ENCODE peak calls at places on chromosomes 12 and 14, in five cellular contexts. One of them, this sample, is unnamed.

GRCh38 chr12:15613981-15614380 is 175.2 kb downstream of the EPS8 start:
- DNase-seq in cardiac muscle cell: no peak
- DNase-seq in nephron progenitor cell: no peak
- DNase-seq in choroid plexus epithelial cell: no peak
- DNase-seq in hepatocyte: no peak
- DNase-seq in this sample: no peak

GRCh38 chr12:85029456-85029855 is 6.6 kb downstream of the TSPAN19 start:
- DNase-seq in cardiac muscle cell: peak
- DNase-seq in choroid plexus epithelial cell: peak
- DNase-seq in nephron progenitor cell: no peak
- DNase-seq in hepatocyte: peak
- DNase-seq in this sample: no peak

GRCh38 chr12:126708492-126708896 is 1558.5 kb upstream of the TMEM132C start:
- DNase-seq in hepatocyte: no peak
- DNase-seq in cardiac muscle cell: no peak
- DNase-seq in choroid plexus epithelial cell: peak
- DNase-seq in nephron progenitor cell: no peak
- DNase-seq in this sample: no peak

GRCh38 chr12:79439179-79439825 is 251.5 kb downstream of the PAWR start:
- DNase-seq in cardiac muscle cell: no peak
- DNase-seq in hepatocyte: no peak
- DNase-seq in nephron progenitor cell: no peak
- DNase-seq in choroid plexus epithelial cell: peak
- DNase-seq in this sample: no peak

GRCh38 chr12:84875241-84875640 is 37.4 kb downstream of the SLC6A15 start:
- DNase-seq in cardiac muscle cell: no peak
- DNase-seq in choroid plexus epithelial cell: peak
- DNase-seq in nephron progenitor cell: no peak
- DNase-seq in hepatocyte: no peak
- DNase-seq in this sample: no peak

GRCh38 chr12:6551063-6551461 is 4.8 kb downstream of the IFFO1 start:
- DNase-seq in hepatocyte: no peak
- DNase-seq in choroid plexus epithelial cell: no peak
- DNase-seq in cardiac muscle cell: no peak
- DNase-seq in nephron progenitor cell: no peak
- DNase-seq in this sample: no peak

GRCh38 chr14:21251215-21251614 is 18.0 kb downstream of the HNRNPC start:
- DNase-seq in cardiac muscle cell: no peak
- DNase-seq in nephron progenitor cell: no peak
- DNase-seq in hepatocyte: no peak
- DNase-seq in choroid plexus epithelial cell: no peak
- DNase-seq in this sample: no peak

GRCh38 chr14:104821229-104821945 is 20.5 kb downstream of the ZBTB42 start:
- DNase-seq in hepatocyte: peak
- DNase-seq in cardiac muscle cell: no peak
- DNase-seq in choroid plexus epithelial cell: no peak
- DNase-seq in nephron progenitor cell: no peak
- DNase-seq in this sample: no peak

GRCh38 chr12:18643673-18644072 is 94.1 kb downstream of the PLCZ1 start:
- DNase-seq in hepatocyte: peak
- DNase-seq in choroid plexus epithelial cell: peak
- DNase-seq in nephron progenitor cell: no peak
- DNase-seq in cardiac muscle cell: no peak
- DNase-seq in this sample: no peak

GRCh38 chr12:79174656-79175055 is 310.1 kb downstream of the SYT1 start:
- DNase-seq in nephron progenitor cell: no peak
- DNase-seq in hepatocyte: peak
- DNase-seq in choroid plexus epithelial cell: peak
- DNase-seq in cardiac muscle cell: peak
- DNase-seq in this sample: no peak

GRCh38 chr14:101730626-101731186 is 30.8 kb upstream of the PPP2R5C start:
- DNase-seq in cardiac muscle cell: no peak
- DNase-seq in choroid plexus epithelial cell: no peak
- DNase-seq in hepatocyte: no peak
- DNase-seq in nephron progenitor cell: no peak
- DNase-seq in this sample: no peak

GRCh38 chr14:99820702-99821331 is 27.6 kb downstream of the EML1 start:
- DNase-seq in choroid plexus epithelial cell: no peak
- DNase-seq in hepatocyte: no peak
- DNase-seq in nephron progenitor cell: no peak
- DNase-seq in cardiac muscle cell: no peak
- DNase-seq in this sample: no peak

GRCh38 chr12:106962291-106962690 is 6.6 kb downstream of the TMEM263 start:
- DNase-seq in hepatocyte: no peak
- DNase-seq in nephron progenitor cell: no peak
- DNase-seq in choroid plexus epithelial cell: no peak
- DNase-seq in cardiac muscle cell: no peak
- DNase-seq in this sample: no peak

GRCh38 chr14:68384335-68384734 is 408.5 kb downstream of the ZFP36L1 start:
- DNase-seq in choroid plexus epithelial cell: no peak
- DNase-seq in nephron progenitor cell: no peak
- DNase-seq in cardiac muscle cell: no peak
- DNase-seq in hepatocyte: peak
- DNase-seq in this sample: no peak

GRCh38 chr12:70507442-70507841 is 129.8 kb downstream of the PTPRB start:
- DNase-seq in hepatocyte: no peak
- DNase-seq in cardiac muscle cell: no peak
- DNase-seq in choroid plexus epithelial cell: peak
- DNase-seq in nephron progenitor cell: no peak
- DNase-seq in this sample: no peak

GRCh38 chr14:101018561-101019290 is 115.2 kb upstream of the RTL1 start:
- DNase-seq in hepatocyte: no peak
- DNase-seq in nephron progenitor cell: no peak
- DNase-seq in choroid plexus epithelial cell: no peak
- DNase-seq in cardiac muscle cell: no peak
- DNase-seq in this sample: no peak

GRCh38 chr12:100555722-100556121 is 17.8 kb upstream of the GAS2L3 start:
- DNase-seq in choroid plexus epithelial cell: peak
- DNase-seq in hepatocyte: no peak
- DNase-seq in nephron progenitor cell: no peak
- DNase-seq in cardiac muscle cell: no peak
- DNase-seq in this sample: no peak

GRCh38 chr12:107291018-107291417 is 197.7 kb upstream of the CRY1 start:
- DNase-seq in hepatocyte: no peak
- DNase-seq in choroid plexus epithelial cell: no peak
- DNase-seq in nephron progenitor cell: no peak
- DNase-seq in cardiac muscle cell: no peak
- DNase-seq in this sample: no peak

GRCh38 chr12:27383429-27384260 is 51.0 kb downstream of the BMAL2 start:
- DNase-seq in choroid plexus epithelial cell: peak
- DNase-seq in hepatocyte: peak
- DNase-seq in cardiac muscle cell: peak
- DNase-seq in nephron progenitor cell: peak
- DNase-seq in this sample: peak

GRCh38 chr12:63809566-63809965 is 29.9 kb downstream of the RXYLT1 start:
- DNase-seq in nephron progenitor cell: no peak
- DNase-seq in cardiac muscle cell: no peak
- DNase-seq in hepatocyte: no peak
- DNase-seq in choroid plexus epithelial cell: peak
- DNase-seq in this sample: no peak

DNA sequence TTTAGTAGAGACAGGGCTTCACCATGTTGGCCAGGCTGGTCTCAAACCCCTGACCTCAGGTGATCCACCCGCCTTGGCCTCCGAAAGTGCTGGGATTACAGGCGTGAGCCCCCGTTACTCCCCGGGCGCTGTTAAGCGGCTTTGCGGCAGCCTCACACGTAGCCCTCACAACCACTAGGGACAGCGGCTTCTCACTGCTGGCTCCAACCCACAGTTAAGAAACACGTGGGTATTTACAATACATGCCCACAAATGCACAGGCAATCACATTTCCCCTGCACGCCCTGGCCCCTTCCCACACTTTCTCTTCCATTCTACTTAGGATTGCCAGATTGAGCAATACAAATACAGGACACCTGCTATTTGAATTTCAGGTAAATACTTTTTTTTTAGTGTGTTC is 37.0 kb upstream of the EIF5 start:
- DNase-seq in choroid plexus epithelial cell: no peak
- DNase-seq in cardiac muscle cell: no peak
- DNase-seq in nephron progenitor cell: no peak
- DNase-seq in hepatocyte: no peak
- DNase-seq in this sample: no peak
- TF ChIP-seq CTCF in choroid plexus epithelial cell: peak
- TF ChIP-seq CTCF in cardiac muscle cell: no peak
- TF ChIP-seq CTCF in nephron progenitor cell: no peak
- TF ChIP-seq CTCF in hepatocyte: no peak
- TF ChIP-seq CTCF in this sample: peak

GRCh38 chr14:58014778-58015177 is 137.2 kb downstream of the ARMH4 start:
- DNase-seq in cardiac muscle cell: no peak
- DNase-seq in choroid plexus epithelial cell: no peak
- DNase-seq in nephron progenitor cell: no peak
- DNase-seq in hepatocyte: no peak
- DNase-seq in this sample: no peak
- TF ChIP-seq CTCF in cardiac muscle cell: no peak
- TF ChIP-seq CTCF in choroid plexus epithelial cell: no peak
- TF ChIP-seq CTCF in nephron progenitor cell: no peak
- TF ChIP-seq CTCF in hepatocyte: no peak
- TF ChIP-seq CTCF in this sample: no peak

DNA sequence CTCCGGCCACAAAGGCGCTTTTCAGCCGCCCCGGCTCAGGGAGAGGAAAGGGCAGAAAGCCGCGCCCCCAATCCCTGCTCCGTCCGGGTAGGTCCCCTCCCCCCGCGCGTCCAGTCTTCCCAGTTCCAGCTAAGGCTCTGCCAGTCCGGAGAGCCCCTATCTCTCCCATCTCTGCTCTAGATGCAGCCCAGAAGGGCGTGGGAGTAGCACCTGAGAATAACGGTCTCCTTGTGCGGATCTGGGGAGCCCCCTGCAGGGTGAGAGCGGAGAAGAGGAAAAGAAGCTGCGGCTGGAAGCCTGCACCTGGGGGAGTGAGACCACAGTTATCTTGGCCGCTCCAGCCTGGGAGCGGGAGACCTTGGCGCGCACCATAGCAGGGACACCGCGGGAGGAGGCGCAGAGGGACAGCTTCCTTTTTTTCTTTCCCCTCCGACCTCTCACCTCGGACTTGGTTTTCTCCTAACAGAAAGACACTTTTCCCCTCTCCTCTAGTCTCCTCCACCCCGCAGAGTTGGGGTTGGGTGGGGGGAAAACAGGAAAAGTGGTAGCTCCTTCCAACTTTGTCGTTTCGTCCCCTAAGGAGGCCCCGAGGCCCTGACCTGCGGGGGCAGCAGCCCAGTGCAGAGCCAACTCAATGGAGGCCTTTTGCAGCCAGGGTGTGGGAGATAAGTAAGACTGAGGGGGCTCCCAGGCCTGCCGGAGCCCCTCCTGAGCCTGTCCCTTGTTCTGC is 2.4 kb downstream of the DHH start:
- DNase-seq in nephron progenitor cell: peak
- DNase-seq in cardiac muscle cell: peak
- DNase-seq in hepatocyte: peak
- DNase-seq in choroid plexus epithelial cell: peak
- DNase-seq in this sample: peak
- TF ChIP-seq CTCF in nephron progenitor cell: peak
- TF ChIP-seq CTCF in cardiac muscle cell: peak
- TF ChIP-seq CTCF in hepatocyte: peak
- TF ChIP-seq CTCF in choroid plexus epithelial cell: peak
- TF ChIP-seq CTCF in this sample: peak

DNA sequence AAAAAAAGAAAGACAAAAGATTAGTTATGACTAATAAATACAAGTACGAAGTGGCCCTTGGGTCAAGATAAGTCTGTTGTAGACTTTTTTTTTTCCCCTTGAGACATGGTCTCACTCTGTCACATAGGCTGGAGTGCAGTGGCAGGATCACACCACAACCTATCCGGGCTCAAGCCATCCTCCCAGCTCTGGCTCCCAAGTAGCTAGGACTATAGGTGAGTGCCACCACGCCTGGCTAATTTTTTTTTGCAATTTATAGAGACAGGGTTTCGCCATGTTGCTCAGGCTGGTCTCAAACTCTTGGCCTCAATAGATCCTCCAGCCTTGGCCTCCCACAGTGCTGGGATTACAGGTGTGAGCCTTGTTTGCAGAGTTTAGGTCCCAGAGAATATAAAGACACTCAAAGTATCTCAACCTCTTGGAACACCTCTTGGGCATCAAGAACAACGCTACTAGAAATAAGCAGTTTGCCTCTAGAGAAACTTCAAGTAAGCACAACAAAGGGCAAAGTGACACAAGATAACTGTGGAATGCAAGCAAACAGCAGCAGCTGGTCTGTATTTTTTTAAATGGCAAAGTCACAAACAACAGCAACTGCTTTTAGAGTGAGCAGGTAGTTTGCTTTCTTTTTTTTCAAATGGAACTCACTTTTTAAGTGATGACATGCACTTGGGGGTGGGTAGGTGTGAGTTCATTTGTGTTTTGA is 3.9 kb upstream of the MDM2 start:
- DNase-seq in nephron progenitor cell: no peak
- DNase-seq in cardiac muscle cell: no peak
- DNase-seq in choroid plexus epithelial cell: no peak
- DNase-seq in hepatocyte: no peak
- DNase-seq in this sample: no peak
- TF ChIP-seq CTCF in nephron progenitor cell: no peak
- TF ChIP-seq CTCF in cardiac muscle cell: no peak
- TF ChIP-seq CTCF in choroid plexus epithelial cell: no peak
- TF ChIP-seq CTCF in hepatocyte: no peak
- TF ChIP-seq CTCF in this sample: no peak

GRCh38 chr12:3797649-3798048 is 44.7 kb upstream of the CRACR2A start:
- DNase-seq in hepatocyte: no peak
- DNase-seq in nephron progenitor cell: no peak
- DNase-seq in cardiac muscle cell: no peak
- DNase-seq in choroid plexus epithelial cell: no peak
- DNase-seq in this sample: no peak
- TF ChIP-seq CTCF in hepatocyte: no peak
- TF ChIP-seq CTCF in nephron progenitor cell: no peak
- TF ChIP-seq CTCF in cardiac muscle cell: peak
- TF ChIP-seq CTCF in choroid plexus epithelial cell: peak
- TF ChIP-seq CTCF in this sample: peak

This sample was measured in neural crest cell.